ENCODE peak calls at places on chromosomes 12 and 14, in seven cellular contexts. G, C, H, Q, O, T and M are unnamed samples.

GRCh38 chr12:69309461-69309860 is 38.7 kb upstream of the LYZ start:
- DNase-seq in C (no peak), G (no peak), H (no peak), O (peak; percentile 3), T (no peak), Q (no peak), M (peak; percentile 26)

GRCh38 chr14:106840258-106840657 is 1313.9 kb downstream of the TMEM121 start:
- DNase-seq in G (no peak), Q (no peak), C (no peak), O (no peak), T (no peak), H (no peak), M (no peak)

GRCh38 chr12:45214071-45214470 is 1.8 kb upstream of the ANO6 start:
- DNase-seq in T (no peak), H (no peak), Q (no peak), C (no peak), O (no peak), G (no peak), M (no peak)

GRCh38 chr12:98503343-98503592 is 12.1 kb upstream of the TMPO start:
- DNase-seq in H (peak; percentile 97), Q (peak; percentile 94), O (peak; percentile 92), T (peak; percentile 85), C (peak; percentile 83), G (peak; percentile 76), M (peak; percentile 86)

GRCh38 chr14:85533821-85534271 is 3.9 kb downstream of the FLRT2 start:
- DNase-seq in T (peak; percentile 42), H (no peak), C (peak; percentile 23), O (peak; percentile 15), G (no peak), Q (peak; percentile 21), M (peak; percentile 54)

GRCh38 chr14:99280852-99281251 is 8.9 kb upstream of the BCL11B start:
- DNase-seq in C (no peak), T (no peak), G (no peak), O (no peak), Q (no peak), H (no peak), M (no peak)

GRCh38 chr12:89960607-89961394 is 252.2 kb upstream of the ATP2B1 start:
- DNase-seq in O (peak; percentile 50), Q (no peak), T (no peak), G (no peak), H (no peak), C (no peak), M (peak; percentile 43)

GRCh38 chr12:87094356-87094755 is 838.2 kb upstream of the MGAT4C start:
- DNase-seq in H (no peak), T (no peak), G (no peak), C (no peak), O (peak; percentile 6), Q (no peak), M (no peak)

GRCh38 chr12:24198070-24198469 is 248.6 kb upstream of the SOX5 start:
- DNase-seq in H (no peak), C (no peak), Q (no peak), O (peak; percentile 47), T (no peak), G (no peak), M (no peak)

GRCh38 chr12:1846421-1847405 is 26.3 kb downstream of the LRTM2 start:
- DNase-seq in C (no peak), O (no peak), Q (no peak), T (no peak), H (no peak), G (peak; percentile 41), M (no peak)

GRCh38 chr12:17691369-17691768 is 398.6 kb downstream of the RERGL start:
- DNase-seq in O (no peak), H (no peak), Q (no peak), T (no peak), C (no peak), G (no peak), M (no peak)

GRCh38 chr14:43145361-43145760 is 1361.7 kb downstream of the FSCB start:
- DNase-seq in G (no peak), Q (no peak), C (no peak), T (no peak), O (peak; percentile 34), H (no peak), M (no peak)

GRCh38 chr12:54991161-54991991 is 6.8 kb upstream of the TESPA1 start:
- DNase-seq in O (no peak), C (no peak), T (no peak), G (no peak), H (no peak), Q (no peak), M (no peak)

GRCh38 chr12:31326689-31327659 is 1.0 kb upstream of the SINHCAF start:
- DNase-seq in H (peak; percentile 20), G (no peak), T (no peak), Q (no peak), C (no peak), O (no peak), M (peak; percentile 31)

GRCh38 chr12:121139301-121139700 is 6.6 kb downstream of the P2RX7 start:
- DNase-seq in Q (no peak), G (no peak), O (no peak), T (no peak), C (no peak), H (no peak), M (no peak)

GRCh38 chr12:49548481-49548821 is 9.6 kb downstream of the KCNH3 start:
- DNase-seq in G (no peak), T (no peak), Q (no peak), C (no peak), H (no peak), O (no peak), M (no peak)

GRCh38 chr12:49546481-49546880 is 7.7 kb downstream of the KCNH3 start:
- DNase-seq in H (no peak), Q (no peak), T (no peak), G (no peak), O (no peak), C (no peak), M (no peak)

GRCh38 chr12:49545815-49546214 is 7.0 kb downstream of the KCNH3 start:
- DNase-seq in T (peak; percentile 6), O (no peak), Q (no peak), G (no peak), H (no peak), C (no peak), M (no peak)

GRCh38 chr12:49548822-49549648 is 10.2 kb downstream of the KCNH3 start:
- DNase-seq in H (peak; percentile 41), G (peak; percentile 63), O (no peak), Q (peak; percentile 31), C (no peak), T (no peak), M (peak; percentile 53)

DNA sequence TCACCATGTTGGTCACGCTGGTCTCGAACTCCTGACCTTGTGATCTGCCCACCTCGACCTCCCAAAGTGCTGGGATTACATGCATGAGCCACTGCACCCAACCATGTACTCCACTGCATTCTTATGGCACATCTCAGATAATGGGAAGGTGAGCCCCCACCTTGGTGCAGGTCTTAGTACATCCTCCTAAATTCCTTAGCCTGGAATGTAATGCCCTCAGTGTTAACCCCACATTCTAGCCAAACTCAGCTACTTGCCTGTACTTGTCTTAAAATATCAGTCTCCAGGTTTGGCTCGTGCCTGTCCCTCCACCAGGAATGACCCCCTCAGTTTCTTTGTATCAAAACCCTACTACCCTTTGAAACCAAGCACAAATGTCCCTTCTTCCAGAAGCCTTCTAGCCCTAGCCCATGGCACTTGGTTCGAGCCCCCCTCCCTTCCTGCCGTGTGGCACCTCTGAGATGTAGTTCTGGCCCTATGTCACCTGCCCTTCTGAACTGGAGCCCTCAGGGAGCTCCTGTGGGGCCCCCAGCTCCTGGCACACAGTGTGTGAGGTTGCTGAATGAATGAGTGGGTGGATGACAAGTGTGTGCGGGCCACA is 8.4 kb downstream of the KCNH3 start:
- DNase-seq in H (no peak), O (no peak), C (no peak), G (no peak), T (no peak), Q (no peak), M (no peak)
- H3K27me3 ChIP-seq in H (peaks cover 91% of the 10 kb centered on the region), O (peaks cover 86% of the 10 kb centered on the region), C (peaks cover 1% of the 10 kb centered on the region), G (no peaks in the 10 kb centered on the region), T (peaks cover 48% of the 10 kb centered on the region), Q (no peaks in the 10 kb centered on the region), M (peaks cover 97% of the 10 kb centered on the region)

DNA sequence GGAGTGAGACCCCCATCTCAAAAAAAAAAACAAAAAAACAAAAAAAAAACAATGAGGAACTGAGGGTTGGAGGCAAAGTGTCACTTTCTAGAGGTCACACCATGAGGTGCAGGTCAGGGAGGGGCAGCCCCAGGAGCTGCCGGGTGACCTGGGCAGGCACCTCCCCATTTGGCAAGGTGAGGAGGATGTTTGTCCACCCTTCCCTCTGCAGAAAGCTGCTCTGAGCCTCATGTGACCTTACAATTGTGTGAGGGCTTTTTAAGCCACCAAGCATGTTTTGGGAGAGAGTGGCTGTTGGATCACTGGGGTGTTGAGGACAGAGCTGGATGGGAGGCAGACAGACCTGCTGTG is 49.6 kb downstream of the FOXN4 start:
- DNase-seq in T (no peak), C (no peak), Q (no peak), H (no peak), O (no peak), G (no peak), M (no peak)
- H3K36me3 ChIP-seq in T (peaks cover 84% of the 10 kb centered on the region), C (peaks cover 98% of the 10 kb centered on the region), Q (no peaks in the 10 kb centered on the region), H (no peaks in the 10 kb centered on the region), O (peaks cover 3% of the 10 kb centered on the region), G (no peaks in the 10 kb centered on the region), M (peaks cover 32% of the 10 kb centered on the region)

GRCh38 chr14:74881425-74882102 is at the start of gene DLST:
- DNase-seq in G (peak; percentile 94), Q (peak; percentile 90), C (peak; percentile 89), H (peak; percentile 84), O (peak; percentile 84), T (peak; percentile 91), M (peak; percentile 93)
- H3K4me3 ChIP-seq in G (peak within 1 kb of the TSS; percentile 81), Q (peak within 1 kb of the TSS; percentile 100), C (peak within 1 kb of the TSS; percentile 80), H (peak within 1 kb of the TSS; percentile 97), O (peak within 1 kb of the TSS; percentile 94), T (peak within 1 kb of the TSS; percentile 95), M (peak within 1 kb of the TSS; percentile 86)

GRCh38 chr14:69573205-69573840 is 1.3 kb downstream of the CCDC177 start:
- DNase-seq in T (no peak), Q (no peak), H (no peak), C (peak; percentile 13), G (peak; percentile 58), O (no peak), M (no peak)

GRCh38 chr14:69572634-69573135 is 2.0 kb downstream of the CCDC177 start:
- DNase-seq in O (no peak), Q (no peak), G (no peak), C (no peak), T (no peak), H (no peak), M (no peak)

GRCh38 chr14:69573841-69574265 is 818 bp downstream of the CCDC177 start:
- DNase-seq in T (no peak), H (peak; percentile 88), C (no peak), G (peak; percentile 56), Q (no peak), O (no peak), M (peak; percentile 10)

GRCh38 chr14:69574954-69575295 is 254 bp upstream of the CCDC177 start:
- DNase-seq in G (no peak), O (no peak), H (no peak), Q (no peak), C (no peak), T (no peak), M (no peak)

DNA sequence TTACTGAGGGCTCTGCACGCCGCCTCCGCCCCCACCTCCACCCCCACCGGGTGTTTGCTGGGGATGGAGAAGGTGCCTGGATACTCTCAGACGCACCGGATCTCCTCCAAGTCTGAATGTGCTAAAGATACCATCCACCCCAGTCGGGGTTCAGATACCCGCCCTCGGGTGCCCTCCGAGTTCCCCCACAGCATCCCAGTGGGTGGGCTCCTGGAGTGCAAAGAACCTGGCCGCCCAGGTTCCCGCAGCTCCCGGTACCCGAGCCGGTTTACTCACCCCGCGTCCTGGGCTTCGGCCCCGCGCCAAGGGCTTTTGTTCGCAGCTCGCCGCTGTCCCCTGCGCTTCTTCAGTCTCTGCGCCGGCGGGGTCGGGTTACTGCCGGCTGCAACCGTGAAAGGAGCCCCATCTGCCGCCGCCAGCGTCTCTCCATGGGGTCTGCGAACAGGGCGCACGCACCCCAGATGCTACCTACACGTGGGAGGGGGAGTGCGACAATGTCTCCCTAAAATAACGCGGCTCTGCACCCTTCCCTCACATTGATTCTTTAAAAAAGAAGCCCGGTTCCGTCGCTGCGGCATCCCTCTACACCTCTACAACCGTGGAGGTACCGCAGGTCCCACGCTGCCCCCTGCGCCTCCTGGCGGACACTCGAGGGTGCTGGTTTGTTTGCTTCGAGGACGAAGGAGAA is at the start of gene CCDC177:
- DNase-seq in H (peak; percentile 79), G (peak; percentile 88), C (peak; percentile 53), O (peak; percentile 48), Q (peak; percentile 58), T (peak; percentile 76), M (peak; percentile 78)
- H3K27me3 ChIP-seq in H (no peaks in the 10 kb centered on the region), G (no peaks in the 10 kb centered on the region), C (peaks cover 26% of the 10 kb centered on the region), O (peaks cover 70% of the 10 kb centered on the region), Q (no peaks in the 10 kb centered on the region), T (peaks cover 72% of the 10 kb centered on the region), M (peaks cover 83% of the 10 kb centered on the region)